ENCODE peak calls at places on chromosomes 5 and 9, in eight cellular contexts. One of them, this sample, is unnamed.

GRCh38 chr9:5832543-5833529 is at the start of gene ERMP1:
- DNase-seq in substantia nigra: peak
- DNase-seq in effector memory CD4-positive, alpha-beta T cell: peak
- DNase-seq in astrocyte: peak
- DNase-seq in CD4-positive, CD25-positive, alpha-beta regulatory T cell: peak
- DNase-seq in spleen: peak
- DNase-seq in lower lobe of right lung: peak
- DNase-seq in OCI-LY7: peak
- DNase-seq in this sample: peak

GRCh38 chr9:121249563-121249962 is 18.4 kb upstream of the GSN start:
- DNase-seq in substantia nigra: no peak
- DNase-seq in effector memory CD4-positive, alpha-beta T cell: no peak
- DNase-seq in astrocyte: no peak
- DNase-seq in CD4-positive, CD25-positive, alpha-beta regulatory T cell: no peak
- DNase-seq in spleen: peak
- DNase-seq in lower lobe of right lung: no peak
- DNase-seq in OCI-LY7: peak
- DNase-seq in this sample: no peak

GRCh38 chr5:109485030-109485429 is 75.3 kb upstream of the PJA2 start:
- DNase-seq in substantia nigra: peak
- DNase-seq in effector memory CD4-positive, alpha-beta T cell: no peak
- DNase-seq in astrocyte: peak
- DNase-seq in CD4-positive, CD25-positive, alpha-beta regulatory T cell: no peak
- DNase-seq in spleen: no peak
- DNase-seq in lower lobe of right lung: peak
- DNase-seq in OCI-LY7: no peak
- DNase-seq in this sample: peak

GRCh38 chr9:34992376-34992951 is 2.9 kb downstream of the DNAJB5 start:
- DNase-seq in substantia nigra: no peak
- DNase-seq in effector memory CD4-positive, alpha-beta T cell: no peak
- DNase-seq in astrocyte: peak
- DNase-seq in CD4-positive, CD25-positive, alpha-beta regulatory T cell: no peak
- DNase-seq in spleen: peak
- DNase-seq in lower lobe of right lung: no peak
- DNase-seq in OCI-LY7: no peak
- DNase-seq in this sample: peak

GRCh38 chr5:176364765-176365662 is at the start of gene ARL10:
- DNase-seq in substantia nigra: no peak
- DNase-seq in effector memory CD4-positive, alpha-beta T cell: peak
- DNase-seq in astrocyte: no peak
- DNase-seq in CD4-positive, CD25-positive, alpha-beta regulatory T cell: peak
- DNase-seq in spleen: peak
- DNase-seq in lower lobe of right lung: peak
- DNase-seq in OCI-LY7: no peak
- DNase-seq in this sample: no peak

GRCh38 chr9:129221233-129221632 is 43.2 kb upstream of the IER5L start:
- DNase-seq in substantia nigra: no peak
- DNase-seq in effector memory CD4-positive, alpha-beta T cell: no peak
- DNase-seq in astrocyte: no peak
- DNase-seq in CD4-positive, CD25-positive, alpha-beta regulatory T cell: peak
- DNase-seq in spleen: no peak
- DNase-seq in lower lobe of right lung: no peak
- DNase-seq in OCI-LY7: peak
- DNase-seq in this sample: no peak

GRCh38 chr5:112004867-112005532 is 248.0 kb upstream of the NREP start:
- DNase-seq in substantia nigra: no peak
- DNase-seq in effector memory CD4-positive, alpha-beta T cell: no peak
- DNase-seq in astrocyte: peak
- DNase-seq in CD4-positive, CD25-positive, alpha-beta regulatory T cell: no peak
- DNase-seq in spleen: no peak
- DNase-seq in lower lobe of right lung: no peak
- DNase-seq in OCI-LY7: no peak
- DNase-seq in this sample: no peak

GRCh38 chr5:75469017-75469416 is 42.4 kb downstream of the CERT1 start:
- DNase-seq in substantia nigra: no peak
- DNase-seq in effector memory CD4-positive, alpha-beta T cell: no peak
- DNase-seq in astrocyte: no peak
- DNase-seq in CD4-positive, CD25-positive, alpha-beta regulatory T cell: peak
- DNase-seq in spleen: no peak
- DNase-seq in lower lobe of right lung: no peak
- DNase-seq in OCI-LY7: no peak
- DNase-seq in this sample: no peak

GRCh38 chr5:107794731-107795130 is 124.0 kb upstream of the EFNA5 start:
- DNase-seq in substantia nigra: no peak
- DNase-seq in effector memory CD4-positive, alpha-beta T cell: no peak
- DNase-seq in astrocyte: peak
- DNase-seq in CD4-positive, CD25-positive, alpha-beta regulatory T cell: no peak
- DNase-seq in spleen: no peak
- DNase-seq in lower lobe of right lung: no peak
- DNase-seq in OCI-LY7: no peak
- DNase-seq in this sample: no peak

GRCh38 chr5:80037366-80037765 is 2.2 kb downstream of the THBS4 start:
- DNase-seq in substantia nigra: no peak
- DNase-seq in effector memory CD4-positive, alpha-beta T cell: no peak
- DNase-seq in astrocyte: no peak
- DNase-seq in CD4-positive, CD25-positive, alpha-beta regulatory T cell: no peak
- DNase-seq in spleen: no peak
- DNase-seq in lower lobe of right lung: no peak
- DNase-seq in OCI-LY7: no peak
- DNase-seq in this sample: no peak

GRCh38 chr5:126009566-126009965 is 413.6 kb upstream of the GRAMD2B start:
- DNase-seq in substantia nigra: no peak
- DNase-seq in effector memory CD4-positive, alpha-beta T cell: no peak
- DNase-seq in astrocyte: no peak
- DNase-seq in CD4-positive, CD25-positive, alpha-beta regulatory T cell: no peak
- DNase-seq in spleen: no peak
- DNase-seq in lower lobe of right lung: no peak
- DNase-seq in OCI-LY7: no peak
- DNase-seq in this sample: no peak

GRCh38 chr5:87298687-87299362 is 31.1 kb downstream of the RASA1 start:
- DNase-seq in substantia nigra: no peak
- DNase-seq in effector memory CD4-positive, alpha-beta T cell: no peak
- DNase-seq in astrocyte: no peak
- DNase-seq in CD4-positive, CD25-positive, alpha-beta regulatory T cell: no peak
- DNase-seq in spleen: no peak
- DNase-seq in lower lobe of right lung: no peak
- DNase-seq in OCI-LY7: no peak
- DNase-seq in this sample: no peak

GRCh38 chr5:149829954-149830353 is 99.8 kb downstream of the PPARGC1B start:
- DNase-seq in substantia nigra: no peak
- DNase-seq in effector memory CD4-positive, alpha-beta T cell: no peak
- DNase-seq in astrocyte: no peak
- DNase-seq in CD4-positive, CD25-positive, alpha-beta regulatory T cell: peak
- DNase-seq in spleen: no peak
- DNase-seq in lower lobe of right lung: no peak
- DNase-seq in OCI-LY7: peak
- DNase-seq in this sample: no peak

GRCh38 chr5:82820958-82821880 is 256.0 kb downstream of the TMEM167A start:
- DNase-seq in substantia nigra: no peak
- DNase-seq in effector memory CD4-positive, alpha-beta T cell: no peak
- DNase-seq in astrocyte: no peak
- DNase-seq in CD4-positive, CD25-positive, alpha-beta regulatory T cell: no peak
- DNase-seq in spleen: no peak
- DNase-seq in lower lobe of right lung: no peak
- DNase-seq in OCI-LY7: no peak
- DNase-seq in this sample: no peak

GRCh38 chr5:56126487-56127179 is 106.5 kb downstream of the ANKRD55 start:
- DNase-seq in substantia nigra: no peak
- DNase-seq in effector memory CD4-positive, alpha-beta T cell: no peak
- DNase-seq in astrocyte: peak
- DNase-seq in CD4-positive, CD25-positive, alpha-beta regulatory T cell: no peak
- DNase-seq in spleen: no peak
- DNase-seq in lower lobe of right lung: no peak
- DNase-seq in OCI-LY7: no peak
- DNase-seq in this sample: no peak

GRCh38 chr5:68252678-68253520 is 37.3 kb downstream of the PIK3R1 start:
- DNase-seq in substantia nigra: peak
- DNase-seq in effector memory CD4-positive, alpha-beta T cell: no peak
- DNase-seq in astrocyte: peak
- DNase-seq in CD4-positive, CD25-positive, alpha-beta regulatory T cell: peak
- DNase-seq in spleen: peak
- DNase-seq in lower lobe of right lung: no peak
- DNase-seq in OCI-LY7: peak
- DNase-seq in this sample: no peak
- H3K27ac ChIP-seq in substantia nigra: peak
- H3K27ac ChIP-seq in effector memory CD4-positive, alpha-beta T cell: no peak
- H3K27ac ChIP-seq in astrocyte: no peak
- H3K27ac ChIP-seq in CD4-positive, CD25-positive, alpha-beta regulatory T cell: peak
- H3K27ac ChIP-seq in spleen: peak
- H3K27ac ChIP-seq in lower lobe of right lung: peak
- H3K27ac ChIP-seq in OCI-LY7: no peak
- H3K27ac ChIP-seq in this sample: peak

GRCh38 chr5:133525048-133525447 is 87.3 kb downstream of the FSTL4 start:
- DNase-seq in substantia nigra: no peak
- DNase-seq in effector memory CD4-positive, alpha-beta T cell: no peak
- DNase-seq in astrocyte: no peak
- DNase-seq in CD4-positive, CD25-positive, alpha-beta regulatory T cell: no peak
- DNase-seq in spleen: no peak
- DNase-seq in lower lobe of right lung: no peak
- DNase-seq in OCI-LY7: no peak
- DNase-seq in this sample: no peak

GRCh38 chr5:133520991-133521706 is 91.2 kb downstream of the FSTL4 start:
- DNase-seq in substantia nigra: no peak
- DNase-seq in effector memory CD4-positive, alpha-beta T cell: no peak
- DNase-seq in astrocyte: no peak
- DNase-seq in CD4-positive, CD25-positive, alpha-beta regulatory T cell: no peak
- DNase-seq in spleen: no peak
- DNase-seq in lower lobe of right lung: no peak
- DNase-seq in OCI-LY7: no peak
- DNase-seq in this sample: no peak

GRCh38 chr5:133523921-133524320 is 88.4 kb downstream of the FSTL4 start:
- DNase-seq in substantia nigra: no peak
- DNase-seq in effector memory CD4-positive, alpha-beta T cell: no peak
- DNase-seq in astrocyte: no peak
- DNase-seq in CD4-positive, CD25-positive, alpha-beta regulatory T cell: no peak
- DNase-seq in spleen: no peak
- DNase-seq in lower lobe of right lung: no peak
- DNase-seq in OCI-LY7: no peak
- DNase-seq in this sample: no peak

GRCh38 chr5:133524597-133524996 is 87.7 kb downstream of the FSTL4 start:
- DNase-seq in substantia nigra: no peak
- DNase-seq in effector memory CD4-positive, alpha-beta T cell: no peak
- DNase-seq in astrocyte: no peak
- DNase-seq in CD4-positive, CD25-positive, alpha-beta regulatory T cell: no peak
- DNase-seq in spleen: no peak
- DNase-seq in lower lobe of right lung: no peak
- DNase-seq in OCI-LY7: no peak
- DNase-seq in this sample: no peak

GRCh38 chr5:133523013-133523658 is 89.2 kb downstream of the FSTL4 start:
- DNase-seq in substantia nigra: no peak
- DNase-seq in effector memory CD4-positive, alpha-beta T cell: no peak
- DNase-seq in astrocyte: no peak
- DNase-seq in CD4-positive, CD25-positive, alpha-beta regulatory T cell: no peak
- DNase-seq in spleen: no peak
- DNase-seq in lower lobe of right lung: no peak
- DNase-seq in OCI-LY7: no peak
- DNase-seq in this sample: no peak
- H3K27ac ChIP-seq in substantia nigra: no peak
- H3K27ac ChIP-seq in effector memory CD4-positive, alpha-beta T cell: no peak
- H3K27ac ChIP-seq in astrocyte: no peak
- H3K27ac ChIP-seq in CD4-positive, CD25-positive, alpha-beta regulatory T cell: no peak
- H3K27ac ChIP-seq in spleen: no peak
- H3K27ac ChIP-seq in lower lobe of right lung: no peak
- H3K27ac ChIP-seq in OCI-LY7: no peak
- H3K27ac ChIP-seq in this sample: no peak

DNA sequence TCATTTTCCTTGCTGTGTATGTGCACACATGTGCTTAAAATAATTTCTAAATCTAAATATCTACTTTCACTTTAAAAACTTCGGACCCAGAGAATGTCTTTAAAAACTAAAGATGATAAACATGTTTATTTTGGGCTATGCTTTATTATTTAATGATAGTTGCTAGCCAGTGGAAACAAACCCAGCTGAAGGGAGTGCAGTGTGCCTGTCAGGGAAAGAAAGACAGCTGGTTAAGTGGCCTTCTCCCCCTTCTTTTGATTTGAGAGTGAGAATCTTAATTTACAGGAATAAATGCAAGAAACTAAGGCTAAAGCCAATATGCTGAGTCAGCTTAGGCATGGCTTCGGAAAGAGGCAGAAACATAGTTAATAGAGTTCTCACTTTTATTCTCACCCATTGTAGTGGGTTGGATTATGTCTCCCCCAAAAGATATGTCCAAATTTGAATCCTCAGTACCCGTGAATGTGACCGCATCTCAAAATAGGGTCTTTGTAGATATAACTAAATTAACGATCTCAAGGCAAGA is 111.5 kb downstream of the DCP2 start:
- DNase-seq in substantia nigra: no peak
- DNase-seq in effector memory CD4-positive, alpha-beta T cell: no peak
- DNase-seq in astrocyte: peak
- DNase-seq in CD4-positive, CD25-positive, alpha-beta regulatory T cell: no peak
- DNase-seq in spleen: no peak
- DNase-seq in lower lobe of right lung: no peak
- DNase-seq in OCI-LY7: no peak
- DNase-seq in this sample: no peak
- H3K27ac ChIP-seq in substantia nigra: no peak
- H3K27ac ChIP-seq in effector memory CD4-positive, alpha-beta T cell: no peak
- H3K27ac ChIP-seq in astrocyte: no peak
- H3K27ac ChIP-seq in CD4-positive, CD25-positive, alpha-beta regulatory T cell: no peak
- H3K27ac ChIP-seq in spleen: no peak
- H3K27ac ChIP-seq in lower lobe of right lung: no peak
- H3K27ac ChIP-seq in OCI-LY7: no peak
- H3K27ac ChIP-seq in this sample: peak

GRCh38 chr9:124621371-124622328 is 114.5 kb upstream of the NR5A1 start:
- DNase-seq in substantia nigra: no peak
- DNase-seq in effector memory CD4-positive, alpha-beta T cell: no peak
- DNase-seq in astrocyte: peak
- DNase-seq in CD4-positive, CD25-positive, alpha-beta regulatory T cell: no peak
- DNase-seq in spleen: no peak
- DNase-seq in lower lobe of right lung: no peak
- DNase-seq in OCI-LY7: no peak
- DNase-seq in this sample: no peak
- H3K27ac ChIP-seq in substantia nigra: no peak
- H3K27ac ChIP-seq in effector memory CD4-positive, alpha-beta T cell: no peak
- H3K27ac ChIP-seq in astrocyte: no peak
- H3K27ac ChIP-seq in CD4-positive, CD25-positive, alpha-beta regulatory T cell: no peak
- H3K27ac ChIP-seq in spleen: peak
- H3K27ac ChIP-seq in lower lobe of right lung: no peak
- H3K27ac ChIP-seq in OCI-LY7: no peak
- H3K27ac ChIP-seq in this sample: no peak

DNA sequence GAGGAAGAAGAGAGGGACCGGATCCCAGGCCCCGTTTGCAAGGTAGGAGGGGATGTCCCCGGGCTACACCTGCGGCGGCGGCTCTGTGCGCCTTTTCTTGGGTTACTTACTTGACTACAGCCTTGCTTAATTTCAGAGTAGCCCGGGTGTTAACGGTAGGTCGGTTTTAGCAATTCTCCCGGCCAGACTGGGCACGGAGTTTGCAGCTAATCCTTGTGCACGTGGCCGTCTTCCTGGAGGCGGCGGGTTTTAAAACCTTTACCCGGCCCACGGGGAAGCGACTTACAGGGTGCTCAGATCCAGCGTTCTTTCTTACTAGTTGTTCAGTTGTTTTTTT is 313 bp downstream of the BRIX1 start:
- DNase-seq in substantia nigra: no peak
- DNase-seq in effector memory CD4-positive, alpha-beta T cell: no peak
- DNase-seq in astrocyte: no peak
- DNase-seq in CD4-positive, CD25-positive, alpha-beta regulatory T cell: no peak
- DNase-seq in spleen: no peak
- DNase-seq in lower lobe of right lung: no peak
- DNase-seq in OCI-LY7: peak
- DNase-seq in this sample: no peak
- H3K27ac ChIP-seq in substantia nigra: peak
- H3K27ac ChIP-seq in effector memory CD4-positive, alpha-beta T cell: peak
- H3K27ac ChIP-seq in astrocyte: peak
- H3K27ac ChIP-seq in CD4-positive, CD25-positive, alpha-beta regulatory T cell: peak
- H3K27ac ChIP-seq in spleen: peak
- H3K27ac ChIP-seq in lower lobe of right lung: peak
- H3K27ac ChIP-seq in OCI-LY7: peak
- H3K27ac ChIP-seq in this sample: peak

This sample was measured in uterus.